ENCODE peak calls at places on chromosomes 12 and 14, in four cellular contexts. S, P, U and V are unnamed samples.

GRCh38 chr14:88492272-88493089 is 62.3 kb downstream of the PTPN21 start:
- DNase-seq in S (peak; percentile 71), P (no peak), U (no peak), V (peak; percentile 78)

GRCh38 chr12:92827836-92828431 is 101.2 kb downstream of the EEA1 start:
- DNase-seq in U (no peak), S (peak; percentile 20), P (no peak), V (peak; percentile 66)

GRCh38 chr14:89252887-89253532 is 164.0 kb downstream of the FOXN3 start:
- DNase-seq in U (no peak), P (no peak), S (no peak), V (peak; percentile 50)

GRCh38 chr12:21818627-21819026 is 44.1 kb upstream of the KCNJ8 start:
- DNase-seq in U (no peak), S (no peak), P (no peak), V (peak; percentile 52)

GRCh38 chr12:120093592-120094355 is 22.8 kb downstream of the RAB35 start:
- DNase-seq in U (peak; percentile 28), S (peak; percentile 51), P (peak; percentile 46), V (no peak)

GRCh38 chr12:85866929-85867776 is 6.9 kb upstream of the NTS start:
- DNase-seq in S (peak; percentile 10), U (no peak), P (no peak), V (peak; percentile 71)

GRCh38 chr12:44227601-44228000 is 391.7 kb downstream of the TMEM117 start:
- DNase-seq in U (no peak), S (no peak), P (no peak), V (peak; percentile 22)

GRCh38 chr12:126480396-126480795 is 1415.2 kb downstream of the AACS start:
- DNase-seq in U (no peak), P (no peak), S (no peak), V (no peak)

GRCh38 chr14:96167224-96168148 is 37.2 kb upstream of the BDKRB2 start:
- DNase-seq in P (no peak), U (no peak), S (no peak), V (peak; percentile 87)

GRCh38 chr14:88838015-88838414 is 13.6 kb downstream of the TTC8 start:
- DNase-seq in U (no peak), S (no peak), P (no peak), V (no peak)

GRCh38 chr12:45290218-45290609 is 74.3 kb downstream of the ANO6 start:
- DNase-seq in S (no peak), P (no peak), U (no peak), V (peak; percentile 90)

GRCh38 chr12:123912415-123913385 is 59.9 kb downstream of the CCDC92 start:
- DNase-seq in P (no peak), S (no peak), U (no peak), V (no peak)

GRCh38 chr12:65881965-65882413 is 57.7 kb downstream of the HMGA2 start:
- DNase-seq in U (peak; percentile 76), S (no peak), P (peak; percentile 85), V (no peak)

GRCh38 chr12:77104792-77105191 is 39.4 kb upstream of the E2F7 start:
- DNase-seq in P (no peak), S (no peak), U (no peak), V (peak; percentile 47)

GRCh38 chr12:110669193-110669502 is 19.8 kb downstream of the HVCN1 start:
- DNase-seq in U (no peak), P (no peak), S (no peak), V (no peak)

GRCh38 chr12:110668480-110669192 is 20.3 kb downstream of the HVCN1 start:
- DNase-seq in S (no peak), P (no peak), U (no peak), V (no peak)

GRCh38 chr12:110667671-110668070 is 21.2 kb downstream of the HVCN1 start:
- DNase-seq in U (no peak), S (no peak), P (no peak), V (no peak)

GRCh38 chr12:110666892-110667291 is 22.0 kb downstream of the HVCN1 start:
- DNase-seq in U (no peak), P (no peak), S (no peak), V (no peak)

GRCh38 chr12:110670161-110670701 is 18.7 kb downstream of the HVCN1 start:
- DNase-seq in S (no peak), P (no peak), U (no peak), V (no peak)
- H3K4me3 ChIP-seq in S (no peak overlapping the region), P (no peak overlapping the region), U (no peak overlapping the region), V (no peak overlapping the region)

DNA sequence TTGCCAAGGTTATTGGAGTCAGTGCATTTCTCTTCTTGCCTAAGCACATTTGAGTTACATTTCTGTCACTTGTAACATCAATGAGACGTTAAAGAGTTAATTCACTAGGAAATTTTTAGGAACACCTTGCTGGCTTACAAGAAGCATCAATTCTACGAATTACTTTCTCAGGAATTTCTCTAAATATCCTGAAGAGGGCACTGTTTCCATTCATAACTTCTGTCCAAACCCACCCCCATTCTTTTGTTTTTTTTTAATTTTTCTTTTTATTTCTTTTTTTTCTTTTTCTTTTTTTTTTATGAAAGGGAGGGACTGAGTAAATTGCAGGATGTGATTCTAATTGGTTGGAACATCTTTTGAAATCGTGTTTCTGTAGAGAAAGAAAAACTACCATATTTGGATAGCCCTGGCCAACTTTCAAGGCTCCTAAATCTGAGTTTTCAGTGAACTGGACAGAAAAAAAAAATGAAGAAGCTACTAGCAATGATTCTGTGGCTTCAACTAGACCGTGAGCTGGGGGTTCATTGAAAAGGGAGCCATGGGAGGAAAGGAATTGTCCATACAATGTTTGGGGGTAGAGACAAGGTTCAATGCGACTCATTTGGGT is 285.3 kb downstream of the DAD1 start:
- DNase-seq in U (no peak), P (no peak), S (peak; percentile 12), V (peak; percentile 14)
- TF ChIP-seq CTCF in U (peak; percentile 12), P (peak; percentile 48), S (peak; percentile 14), V (peak; percentile 40)

GRCh38 chr14:30223385-30223785 is 295.7 kb upstream of the PRKD1 start:
- DNase-seq in P (peak; percentile 62), S (no peak), U (peak; percentile 41), V (peak; percentile 84)
- H3K4me3 ChIP-seq in P (no peak overlapping the region), S (no peak overlapping the region), U (no peak overlapping the region), V (no peak overlapping the region)

GRCh38 chr12:53862206-53862605 is 76.4 kb upstream of the HOXC13 start:
- DNase-seq in S (no peak), P (no peak), U (no peak), V (no peak)
- TF ChIP-seq CTCF in S (no peak), P (no peak), U (no peak), V (no peak)